ENCODE peak calls at places on chromosomes 4 and X, in five cellular contexts. One of them, this sample, is unnamed.

GRCh38 chrX:80876877-80877276 is 67.2 kb upstream of the BRWD3 start:
- DNase-seq in pancreas: no peak
- DNase-seq in spleen: no peak
- DNase-seq in Peyer's patch: no peak
- DNase-seq in transverse colon: no peak
- DNase-seq in this sample: no peak

GRCh38 chrX:86002076-86002896 is 45.1 kb downstream of the CHM start:
- DNase-seq in pancreas: peak; percentile 1
- DNase-seq in spleen: peak; percentile 73
- DNase-seq in Peyer's patch: peak; percentile 35
- DNase-seq in transverse colon: peak; percentile 60
- DNase-seq in this sample: peak; percentile 68

GRCh38 chr4:173703076-173703475 is 173.0 kb upstream of the HAND2 start:
- DNase-seq in pancreas: no peak
- DNase-seq in Peyer's patch: no peak
- DNase-seq in spleen: no peak
- DNase-seq in transverse colon: no peak
- DNase-seq in this sample: no peak

GRCh38 chrX:68995780-68996551 is 167.1 kb downstream of the EFNB1 start:
- DNase-seq in Peyer's patch: no peak
- DNase-seq in spleen: no peak
- DNase-seq in transverse colon: peak; percentile 79
- DNase-seq in pancreas: no peak
- DNase-seq in this sample: no peak

GRCh38 chrX:14496674-14497073 is 32.7 kb upstream of the GLRA2 start:
- DNase-seq in transverse colon: no peak
- DNase-seq in pancreas: no peak
- DNase-seq in spleen: no peak
- DNase-seq in Peyer's patch: no peak
- DNase-seq in this sample: no peak

GRCh38 chr4:71212216-71212615 is 126.6 kb upstream of the SLC4A4 start:
- DNase-seq in spleen: no peak
- DNase-seq in pancreas: no peak
- DNase-seq in transverse colon: no peak
- DNase-seq in Peyer's patch: no peak
- DNase-seq in this sample: no peak

GRCh38 chrX:132022115-132022862 is 813 bp upstream of the STK26 start:
- DNase-seq in pancreas: no peak
- DNase-seq in Peyer's patch: no peak
- DNase-seq in transverse colon: peak; percentile 6
- DNase-seq in spleen: no peak
- DNase-seq in this sample: no peak

GRCh38 chr4:47838445-47838844 is 578 bp upstream of the CORIN start:
- DNase-seq in spleen: no peak
- DNase-seq in pancreas: no peak
- DNase-seq in transverse colon: no peak
- DNase-seq in Peyer's patch: no peak
- DNase-seq in this sample: no peak

GRCh38 chr4:172202480-172203076 is 389.4 kb downstream of the GALNTL6 start:
- DNase-seq in Peyer's patch: no peak
- DNase-seq in pancreas: no peak
- DNase-seq in spleen: no peak
- DNase-seq in transverse colon: no peak
- DNase-seq in this sample: no peak

GRCh38 chr4:143286733-143287570 is 49.7 kb upstream of the GAB1 start:
- DNase-seq in spleen: no peak
- DNase-seq in pancreas: no peak
- DNase-seq in transverse colon: no peak
- DNase-seq in Peyer's patch: no peak
- DNase-seq in this sample: no peak

GRCh38 chr4:18934197-18934596 is 912.6 kb upstream of the LCORL start:
- DNase-seq in spleen: no peak
- DNase-seq in Peyer's patch: no peak
- DNase-seq in pancreas: no peak
- DNase-seq in transverse colon: no peak
- DNase-seq in this sample: no peak

GRCh38 chr4:94533405-94534223 is 81.9 kb downstream of the PDLIM5 start:
- DNase-seq in pancreas: no peak
- DNase-seq in Peyer's patch: no peak
- DNase-seq in spleen: no peak
- DNase-seq in transverse colon: no peak
- DNase-seq in this sample: no peak

GRCh38 chr4:23877758-23878229 is 12.1 kb downstream of the PPARGC1A start:
- DNase-seq in transverse colon: peak; percentile 62
- DNase-seq in spleen: no peak
- DNase-seq in Peyer's patch: no peak
- DNase-seq in pancreas: no peak
- DNase-seq in this sample: no peak

GRCh38 chr4:23878235-23878861 is 11.5 kb downstream of the PPARGC1A start:
- DNase-seq in transverse colon: no peak
- DNase-seq in spleen: no peak
- DNase-seq in pancreas: no peak
- DNase-seq in Peyer's patch: no peak
- DNase-seq in this sample: no peak

GRCh38 chr4:23875317-23875716 is 14.5 kb downstream of the PPARGC1A start:
- DNase-seq in transverse colon: no peak
- DNase-seq in spleen: no peak
- DNase-seq in Peyer's patch: no peak
- DNase-seq in pancreas: no peak
- DNase-seq in this sample: no peak

GRCh38 chr4:23874536-23874901 is 15.3 kb downstream of the PPARGC1A start:
- DNase-seq in transverse colon: no peak
- DNase-seq in spleen: no peak
- DNase-seq in pancreas: no peak
- DNase-seq in Peyer's patch: no peak
- DNase-seq in this sample: no peak

GRCh38 chr4:23876418-23877089 is 13.3 kb downstream of the PPARGC1A start:
- DNase-seq in transverse colon: peak; percentile 35
- DNase-seq in pancreas: no peak
- DNase-seq in spleen: no peak
- DNase-seq in Peyer's patch: no peak
- DNase-seq in this sample: no peak
- H3K27ac ChIP-seq in transverse colon: peak overlapping the region; percentile 71
- H3K27ac ChIP-seq in pancreas: no peak overlapping the region
- H3K27ac ChIP-seq in spleen: no peak overlapping the region
- H3K27ac ChIP-seq in Peyer's patch: no peak overlapping the region
- H3K27ac ChIP-seq in this sample: no peak overlapping the region

GRCh38 chr4:140136509-140136908 is 17.5 kb downstream of the MAML3 start:
- DNase-seq in spleen: no peak
- DNase-seq in transverse colon: no peak
- DNase-seq in Peyer's patch: no peak
- DNase-seq in pancreas: no peak
- DNase-seq in this sample: no peak
- H3K4me1 ChIP-seq in spleen: peaks cover 19% of the 10 kb centered on the region
- H3K4me1 ChIP-seq in transverse colon: peaks cover 47% of the 10 kb centered on the region
- H3K4me1 ChIP-seq in Peyer's patch: no peaks in the 10 kb centered on the region
- H3K4me1 ChIP-seq in pancreas: peaks cover 22% of the 10 kb centered on the region
- H3K4me1 ChIP-seq in this sample: peaks cover 21% of the 10 kb centered on the region

GRCh38 chr4:159398236-159398638 is 295.4 kb downstream of the RAPGEF2 start:
- DNase-seq in spleen: no peak
- DNase-seq in Peyer's patch: no peak
- DNase-seq in transverse colon: no peak
- DNase-seq in pancreas: no peak
- DNase-seq in this sample: no peak
- H3K27ac ChIP-seq in spleen: no peak overlapping the region
- H3K27ac ChIP-seq in Peyer's patch: no peak overlapping the region
- H3K27ac ChIP-seq in transverse colon: no peak overlapping the region
- H3K27ac ChIP-seq in pancreas: no peak overlapping the region
- H3K27ac ChIP-seq in this sample: no peak overlapping the region

DNA sequence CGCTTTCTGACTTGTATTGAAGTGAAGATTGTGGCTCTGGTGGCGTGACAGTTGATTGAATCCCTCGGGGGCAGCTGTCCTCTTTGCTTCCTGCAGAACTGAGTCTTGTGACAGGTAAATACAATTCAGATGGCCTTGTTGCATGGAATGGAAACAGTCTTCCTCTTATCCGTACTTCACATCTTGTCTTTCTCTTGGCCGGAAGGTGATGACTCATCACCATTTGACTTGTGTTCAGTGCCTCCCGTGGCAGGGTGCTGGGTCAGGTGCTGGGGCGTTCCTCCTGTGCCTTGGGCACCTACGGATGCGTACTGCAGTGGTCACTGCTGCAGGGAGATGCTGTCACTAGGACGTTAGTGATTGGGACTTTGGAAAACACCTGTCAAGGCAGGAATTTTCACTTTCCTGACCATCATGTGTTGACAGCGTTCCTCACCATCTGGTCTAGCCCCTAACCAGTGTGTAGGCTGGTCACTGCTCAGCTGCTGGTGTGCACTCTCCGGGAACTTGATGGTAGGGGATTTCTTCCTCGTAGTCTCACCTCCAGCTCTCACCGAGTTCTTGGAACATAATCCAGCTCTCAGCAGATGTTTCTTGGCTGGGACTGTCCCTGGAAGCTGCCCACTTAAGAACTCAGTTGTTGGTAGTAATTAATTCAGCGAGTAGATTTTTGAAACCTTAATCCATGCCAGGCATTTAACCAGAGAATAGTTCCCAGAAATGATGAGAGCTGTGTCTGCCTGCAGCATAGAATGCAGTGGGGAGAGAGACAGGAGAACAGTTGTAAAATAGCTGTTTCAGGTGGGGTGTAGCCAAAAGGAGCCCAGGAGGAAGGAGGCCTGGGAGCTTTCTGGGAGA is 7.2 kb downstream of the TBC1D14 start:
- DNase-seq in transverse colon: peak; percentile 80
- DNase-seq in pancreas: no peak
- DNase-seq in Peyer's patch: peak; percentile 83
- DNase-seq in spleen: peak; percentile 92
- DNase-seq in this sample: no peak
- H3K4me1 ChIP-seq in transverse colon: peaks cover 84% of the 10 kb centered on the region
- H3K4me1 ChIP-seq in pancreas: peaks cover 16% of the 10 kb centered on the region
- H3K4me1 ChIP-seq in Peyer's patch: peaks cover 21% of the 10 kb centered on the region
- H3K4me1 ChIP-seq in spleen: peaks cover 96% of the 10 kb centered on the region
- H3K4me1 ChIP-seq in this sample: peaks cover 46% of the 10 kb centered on the region

GRCh38 chr4:87055340-87055739 is 120.5 kb downstream of the AFF1 start:
- DNase-seq in transverse colon: no peak
- DNase-seq in Peyer's patch: no peak
- DNase-seq in pancreas: no peak
- DNase-seq in spleen: no peak
- DNase-seq in this sample: no peak

GRCh38 chr4:87052615-87053014 is 117.8 kb downstream of the AFF1 start:
- DNase-seq in pancreas: no peak
- DNase-seq in Peyer's patch: no peak
- DNase-seq in spleen: no peak
- DNase-seq in transverse colon: no peak
- DNase-seq in this sample: no peak

GRCh38 chr4:87054900-87055299 is 120.1 kb downstream of the AFF1 start:
- DNase-seq in spleen: no peak
- DNase-seq in pancreas: no peak
- DNase-seq in transverse colon: no peak
- DNase-seq in Peyer's patch: no peak
- DNase-seq in this sample: no peak

GRCh38 chr4:87053064-87053693 is 118.4 kb downstream of the AFF1 start:
- DNase-seq in transverse colon: no peak
- DNase-seq in Peyer's patch: no peak
- DNase-seq in spleen: no peak
- DNase-seq in pancreas: no peak
- DNase-seq in this sample: no peak

GRCh38 chr4:87053802-87054767 is 119.3 kb downstream of the AFF1 start:
- DNase-seq in spleen: no peak
- DNase-seq in Peyer's patch: no peak
- DNase-seq in pancreas: no peak
- DNase-seq in transverse colon: no peak
- DNase-seq in this sample: no peak
- H3K27ac ChIP-seq in spleen: peak overlapping the region; percentile 31
- H3K27ac ChIP-seq in Peyer's patch: no peak overlapping the region
- H3K27ac ChIP-seq in pancreas: peak overlapping the region; percentile 74
- H3K27ac ChIP-seq in transverse colon: peak overlapping the region; percentile 84
- H3K27ac ChIP-seq in this sample: peak overlapping the region; percentile 55

DNA sequence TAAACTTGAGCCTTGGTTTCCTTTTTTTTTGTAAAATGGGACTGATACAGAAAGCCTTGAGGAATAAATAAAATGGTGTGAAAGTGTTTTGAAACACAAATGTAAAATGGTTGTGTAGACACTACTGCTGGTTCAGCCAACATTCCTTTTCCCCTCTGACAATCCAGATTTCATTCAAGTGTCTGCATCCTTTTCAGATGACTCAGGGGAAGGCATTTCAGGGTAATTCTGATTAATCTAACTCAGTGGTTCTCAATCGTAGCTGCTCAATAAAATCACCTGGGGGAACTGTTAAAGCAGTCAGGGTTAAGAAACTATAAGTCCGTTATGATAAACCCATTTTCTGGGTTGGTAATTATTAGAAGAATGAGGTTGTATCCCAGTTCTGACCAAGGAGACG is 4.6 kb downstream of the ARHGAP10 start:
- DNase-seq in pancreas: no peak
- DNase-seq in transverse colon: no peak
- DNase-seq in spleen: no peak
- DNase-seq in Peyer's patch: no peak
- DNase-seq in this sample: no peak
- H3K4me1 ChIP-seq in pancreas: peaks cover 5% of the 10 kb centered on the region
- H3K4me1 ChIP-seq in transverse colon: peaks cover 60% of the 10 kb centered on the region
- H3K4me1 ChIP-seq in spleen: peaks cover 28% of the 10 kb centered on the region
- H3K4me1 ChIP-seq in Peyer's patch: peaks cover 8% of the 10 kb centered on the region
- H3K4me1 ChIP-seq in this sample: peaks cover 11% of the 10 kb centered on the region

GRCh38 chrX:153700967-153701366 is 13.2 kb downstream of the SLC6A8 start:
- DNase-seq in Peyer's patch: no peak
- DNase-seq in pancreas: no peak
- DNase-seq in spleen: no peak
- DNase-seq in transverse colon: no peak
- DNase-seq in this sample: no peak

GRCh38 chrX:153704021-153704526 is 16.3 kb downstream of the SLC6A8 start:
- DNase-seq in transverse colon: no peak
- DNase-seq in Peyer's patch: no peak
- DNase-seq in spleen: no peak
- DNase-seq in pancreas: no peak
- DNase-seq in this sample: no peak

GRCh38 chrX:153703036-153703370 is 15.3 kb downstream of the SLC6A8 start:
- DNase-seq in pancreas: peak; percentile 75
- DNase-seq in transverse colon: peak; percentile 73
- DNase-seq in spleen: no peak
- DNase-seq in Peyer's patch: no peak
- DNase-seq in this sample: no peak

GRCh38 chrX:153701706-153702105 is 14.0 kb downstream of the SLC6A8 start:
- DNase-seq in transverse colon: no peak
- DNase-seq in Peyer's patch: no peak
- DNase-seq in spleen: no peak
- DNase-seq in pancreas: no peak
- DNase-seq in this sample: no peak

DNA sequence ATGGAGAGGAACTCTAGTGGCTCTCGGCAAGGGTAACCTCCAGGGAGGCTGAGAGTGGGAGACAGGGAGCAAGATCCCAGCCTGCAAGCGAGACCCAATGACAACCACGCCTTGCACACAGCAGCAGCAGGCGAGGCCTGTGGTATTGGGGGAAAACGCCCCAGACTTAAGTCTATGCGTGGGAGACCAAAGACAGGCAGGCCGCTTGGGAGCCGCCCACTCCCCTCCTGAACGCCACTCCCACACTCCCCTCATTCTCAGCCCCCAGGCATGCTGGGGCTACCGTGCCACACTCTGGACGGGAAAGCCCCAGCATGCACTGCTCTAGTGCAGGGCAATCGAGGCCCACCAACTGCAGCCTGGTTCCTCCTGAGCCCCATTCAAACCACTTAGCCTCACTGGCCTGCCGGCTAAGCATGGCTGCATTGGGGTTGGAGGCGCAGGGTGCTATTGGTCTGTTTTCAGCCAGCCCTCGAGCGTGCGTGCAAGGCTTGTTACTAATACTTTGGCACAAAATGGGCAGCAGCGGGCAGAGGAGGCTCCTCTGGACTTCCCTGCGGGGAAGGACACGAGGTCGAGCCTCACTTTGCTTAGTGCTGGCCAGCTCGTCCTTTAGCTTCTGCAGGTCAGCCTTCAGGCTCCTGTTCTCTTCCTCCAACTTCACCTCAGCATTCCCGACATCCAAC is 14.8 kb downstream of the SLC6A8 start:
- DNase-seq in spleen: no peak
- DNase-seq in transverse colon: no peak
- DNase-seq in Peyer's patch: no peak
- DNase-seq in pancreas: no peak
- DNase-seq in this sample: no peak
- H3K27ac ChIP-seq in spleen: no peak overlapping the region
- H3K27ac ChIP-seq in transverse colon: peak overlapping the region; percentile 87
- H3K27ac ChIP-seq in Peyer's patch: no peak overlapping the region
- H3K27ac ChIP-seq in pancreas: no peak overlapping the region
- H3K27ac ChIP-seq in this sample: no peak overlapping the region

This sample was measured in upper lobe of right lung.